ENCODE peak calls at places on chromosome 19, in four cellular contexts. One of them, this sample, is unnamed.
A peak's percentile ranks its signal among the peaks of the same experiment; 100 is the strongest.

GRCh38 chr19:27529158-27529557 is 1683.8 kb downstream of the UQCRFS1 start:
- DNase-seq in K562: no peak
- DNase-seq in SK-N-SH: no peak
- DNase-seq in GM12878: no peak
- DNase-seq in this sample: no peak

GRCh38 chr19:44657211-44657921 is 13.7 kb downstream of the PVR start:
- DNase-seq in K562: peak; percentile 76
- DNase-seq in SK-N-SH: peak; percentile 86
- DNase-seq in GM12878: no peak
- DNase-seq in this sample: peak; percentile 95

GRCh38 chr19:52200044-52200443 is 10.2 kb downstream of the PPP2R1A start:
- DNase-seq in K562: no peak
- DNase-seq in SK-N-SH: no peak
- DNase-seq in GM12878: no peak
- DNase-seq in this sample: no peak

GRCh38 chr19:51751655-51752054 is at the start of gene FPR1:
- DNase-seq in K562: no peak
- DNase-seq in SK-N-SH: no peak
- DNase-seq in GM12878: no peak
- DNase-seq in this sample: no peak

GRCh38 chr19:49338691-49339363 is 3.6 kb downstream of the CD37 start:
- DNase-seq in K562: peak; percentile 87
- DNase-seq in SK-N-SH: peak; percentile 68
- DNase-seq in GM12878: no peak
- DNase-seq in this sample: peak; percentile 99

GRCh38 chr19:31351212-31352193 is 2.3 kb upstream of the TSHZ3 start:
- DNase-seq in K562: no peak
- DNase-seq in SK-N-SH: peak; percentile 74
- DNase-seq in GM12878: no peak
- DNase-seq in this sample: no peak

GRCh38 chr19:40717880-40718773 is 1.2 kb downstream of the ITPKC start:
- DNase-seq in K562: peak; percentile 38
- DNase-seq in SK-N-SH: no peak
- DNase-seq in GM12878: no peak
- DNase-seq in this sample: no peak

GRCh38 chr19:37304190-37304883 is 66.6 kb upstream of the ZNF527 start:
- DNase-seq in K562: peak; percentile 6
- DNase-seq in SK-N-SH: peak; percentile 73
- DNase-seq in GM12878: no peak
- DNase-seq in this sample: no peak

GRCh38 chr19:48810151-48810550 is 678 bp downstream of the BCAT2 start:
- DNase-seq in K562: peak; percentile 24
- DNase-seq in SK-N-SH: no peak
- DNase-seq in GM12878: no peak
- DNase-seq in this sample: no peak

GRCh38 chr19:17107546-17108452 is 32.2 kb downstream of the MYO9B start:
- DNase-seq in K562: no peak
- DNase-seq in SK-N-SH: peak; percentile 57
- DNase-seq in GM12878: no peak
- DNase-seq in this sample: no peak

GRCh38 chr19:33366917-33367316 is 6.6 kb upstream of the CEBPG start:
- DNase-seq in K562: no peak
- DNase-seq in SK-N-SH: no peak
- DNase-seq in GM12878: no peak
- DNase-seq in this sample: no peak

DNA sequence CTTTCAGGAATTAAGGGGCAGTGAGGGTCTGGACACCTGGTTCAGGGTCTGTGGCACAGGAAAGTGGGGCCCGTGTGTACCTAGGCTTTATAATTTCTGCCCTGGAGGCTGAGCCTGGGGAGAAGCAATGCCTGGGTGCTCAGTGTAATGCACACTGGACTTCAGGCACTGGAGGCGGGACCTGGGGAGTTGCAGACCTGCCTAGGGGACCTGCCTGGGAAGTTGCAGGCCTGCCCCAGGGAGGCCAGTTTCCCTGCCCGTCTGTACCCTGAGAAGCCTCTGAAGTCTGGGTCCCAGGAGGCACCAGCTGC is 2.5 kb upstream of the TMEM59L start:
- DNase-seq in K562: no peak
- DNase-seq in SK-N-SH: peak; percentile 37
- DNase-seq in GM12878: no peak
- DNase-seq in this sample: no peak
- H3K27me3 ChIP-seq in K562: peaks cover 87% of the 10 kb centered on the region
- H3K27me3 ChIP-seq in SK-N-SH: peaks cover 64% of the 10 kb centered on the region
- H3K27me3 ChIP-seq in GM12878: peaks cover 31% of the 10 kb centered on the region
- H3K27me3 ChIP-seq in this sample: peaks cover 96% of the 10 kb centered on the region

GRCh38 chr19:6501740-6502648 is at the start of gene TUBB4A:
- DNase-seq in K562: peak; percentile 34
- DNase-seq in SK-N-SH: peak; percentile 95
- DNase-seq in GM12878: no peak
- DNase-seq in this sample: no peak

GRCh38 chr19:6499052-6499790 is 2.9 kb downstream of the TUBB4A start:
- DNase-seq in K562: no peak
- DNase-seq in SK-N-SH: no peak
- DNase-seq in GM12878: no peak
- DNase-seq in this sample: no peak

GRCh38 chr19:6500837-6501739 is 1.0 kb downstream of the TUBB4A start:
- DNase-seq in K562: no peak
- DNase-seq in SK-N-SH: no peak
- DNase-seq in GM12878: no peak
- DNase-seq in this sample: peak; percentile 52

GRCh38 chr19:6495947-6496346 is 6.2 kb downstream of the TUBB4A start:
- DNase-seq in K562: no peak
- DNase-seq in SK-N-SH: no peak
- DNase-seq in GM12878: no peak
- DNase-seq in this sample: no peak

GRCh38 chr19:6498294-6499036 is 3.6 kb downstream of the TUBB4A start:
- DNase-seq in K562: no peak
- DNase-seq in SK-N-SH: no peak
- DNase-seq in GM12878: no peak
- DNase-seq in this sample: no peak
- TF ChIP-seq NRF1 in K562: no peak
- TF ChIP-seq NRF1 in SK-N-SH: no peak
- TF ChIP-seq NRF1 in GM12878: no peak
- TF ChIP-seq NRF1 in this sample: no peak

DNA sequence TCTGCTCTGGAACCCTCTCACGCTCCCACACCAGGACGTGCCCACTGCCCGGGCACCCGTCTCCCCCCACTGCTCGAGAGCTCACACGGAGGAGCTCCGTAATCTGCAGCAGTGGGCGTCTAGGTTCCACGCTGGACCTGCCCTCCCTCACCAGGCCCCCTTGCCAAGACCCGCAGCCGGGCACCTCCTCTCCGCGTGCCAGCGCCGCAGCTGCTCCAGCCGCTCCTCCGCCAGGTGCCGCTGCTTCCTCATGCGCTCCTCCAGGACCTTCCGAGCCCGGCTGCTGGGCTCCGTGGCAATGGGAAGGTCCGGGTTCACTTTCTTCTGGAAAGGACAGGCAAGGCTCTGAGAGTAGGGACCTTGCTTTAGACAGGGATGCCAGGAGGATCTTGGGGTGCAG is 35.0 kb upstream of the MATK start:
- DNase-seq in K562: no peak
- DNase-seq in SK-N-SH: no peak
- DNase-seq in GM12878: no peak
- DNase-seq in this sample: no peak
- H3K27me3 ChIP-seq in K562: no peaks in the 10 kb centered on the region
- H3K27me3 ChIP-seq in SK-N-SH: no peaks in the 10 kb centered on the region
- H3K27me3 ChIP-seq in GM12878: no peaks in the 10 kb centered on the region
- H3K27me3 ChIP-seq in this sample: peaks cover 5% of the 10 kb centered on the region

DNA sequence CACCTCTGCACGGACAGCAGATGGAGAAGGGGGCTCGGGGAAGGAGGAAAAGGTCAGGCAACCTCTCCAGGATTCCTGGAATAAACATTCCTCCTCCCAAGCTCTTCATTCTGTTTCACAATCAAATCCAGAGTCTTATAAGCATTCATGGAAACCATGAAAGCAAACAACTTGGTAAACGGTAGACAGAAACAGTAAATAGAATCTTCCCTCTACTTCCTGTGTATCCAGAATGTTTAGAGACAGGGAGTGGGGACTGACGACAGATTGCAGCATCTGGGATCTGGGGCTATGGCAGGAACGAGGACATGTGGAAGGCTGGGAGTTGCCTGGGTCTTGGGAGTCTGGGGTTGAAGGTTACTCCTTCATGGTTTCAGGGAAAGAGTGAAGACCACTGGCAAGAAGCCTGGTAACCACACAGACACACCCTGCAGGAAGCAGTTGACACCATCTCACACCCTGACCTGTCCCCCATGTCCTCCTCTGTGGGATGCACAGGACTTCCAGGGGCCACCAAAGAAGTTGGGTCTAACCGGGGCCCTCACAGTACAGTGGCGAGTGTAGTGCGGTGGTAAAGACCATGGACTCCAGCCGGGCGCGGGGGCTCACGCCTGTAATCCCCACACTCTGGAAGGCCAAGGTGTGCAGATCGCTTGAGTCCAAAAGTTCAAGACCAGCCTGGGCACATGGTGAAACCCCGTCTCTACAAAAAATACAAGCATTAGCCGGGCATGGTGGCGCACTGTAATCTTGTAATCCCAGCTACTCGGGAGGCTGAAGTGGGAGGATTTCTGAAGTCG is 10.7 kb upstream of the FFAR2 start:
- DNase-seq in K562: no peak
- DNase-seq in SK-N-SH: no peak
- DNase-seq in GM12878: no peak
- DNase-seq in this sample: no peak
- TF ChIP-seq NRF1 in K562: no peak
- TF ChIP-seq NRF1 in SK-N-SH: no peak
- TF ChIP-seq NRF1 in GM12878: no peak
- TF ChIP-seq NRF1 in this sample: no peak

GRCh38 chr19:29525901-29526729 is at the start of gene VSTM2B:
- DNase-seq in K562: no peak
- DNase-seq in SK-N-SH: peak; percentile 54
- DNase-seq in GM12878: no peak
- DNase-seq in this sample: no peak

GRCh38 chr19:29526730-29527499 is 1.1 kb downstream of the VSTM2B start:
- DNase-seq in K562: peak; percentile 22
- DNase-seq in SK-N-SH: peak; percentile 49
- DNase-seq in GM12878: no peak
- DNase-seq in this sample: peak; percentile 62

GRCh38 chr19:29528350-29528945 is 2.7 kb downstream of the VSTM2B start:
- DNase-seq in K562: peak; percentile 60
- DNase-seq in SK-N-SH: peak; percentile 94
- DNase-seq in GM12878: peak; percentile 3
- DNase-seq in this sample: peak; percentile 91

GRCh38 chr19:29528946-29529645 is 3.3 kb downstream of the VSTM2B start:
- DNase-seq in K562: no peak
- DNase-seq in SK-N-SH: no peak
- DNase-seq in GM12878: no peak
- DNase-seq in this sample: peak; percentile 70

GRCh38 chr19:29527500-29528328 is 1.9 kb downstream of the VSTM2B start:
- DNase-seq in K562: no peak
- DNase-seq in SK-N-SH: no peak
- DNase-seq in GM12878: no peak
- DNase-seq in this sample: no peak
- H3K27me3 ChIP-seq in K562: peaks cover 30% of the 10 kb centered on the region
- H3K27me3 ChIP-seq in SK-N-SH: peaks cover 87% of the 10 kb centered on the region
- H3K27me3 ChIP-seq in GM12878: peaks cover 9% of the 10 kb centered on the region
- H3K27me3 ChIP-seq in this sample: peaks cover 90% of the 10 kb centered on the region